ENCODE peak calls at places on chromosomes 11 and 22, in eight cellular contexts. One of them, this sample, is unnamed.

GRCh38 chr11:61294717-61295595 is at the start of gene VWCE:
- DNase-seq in mesendoderm: peak
- DNase-seq in fibroblast of the conjunctiva: no peak
- DNase-seq in stimulated activated naive B cell treated with anti-CD40 and anti-IgM and Interleukin-4, amounts not matched to agents 10 μg/mL and 1 μg/mL and 100 μg/mL, for 72 hours: peak
- DNase-seq in activated naive CD4-positive, alpha-beta T cell treated with Interleukin-2 at 50 U/mL for 16 hours: peak
- DNase-seq in nephron progenitor cell: peak
- DNase-seq in fibroblast of mammary gland: peak
- DNase-seq in left ventricle myocardium inferior: peak
- DNase-seq in this sample: peak

GRCh38 chr22:49433044-49433443 is 394.6 kb downstream of the BRD1 start:
- DNase-seq in mesendoderm: no peak
- DNase-seq in fibroblast of the conjunctiva: no peak
- DNase-seq in stimulated activated naive B cell treated with anti-CD40 and anti-IgM and Interleukin-4, amounts not matched to agents 10 μg/mL and 1 μg/mL and 100 μg/mL, for 72 hours: no peak
- DNase-seq in activated naive CD4-positive, alpha-beta T cell treated with Interleukin-2 at 50 U/mL for 16 hours: no peak
- DNase-seq in nephron progenitor cell: no peak
- DNase-seq in fibroblast of mammary gland: no peak
- DNase-seq in left ventricle myocardium inferior: no peak
- DNase-seq in this sample: no peak

GRCh38 chr22:49883294-49883640 is 29.6 kb downstream of the ZBED4 start:
- DNase-seq in mesendoderm: no peak
- DNase-seq in fibroblast of the conjunctiva: no peak
- DNase-seq in stimulated activated naive B cell treated with anti-CD40 and anti-IgM and Interleukin-4, amounts not matched to agents 10 μg/mL and 1 μg/mL and 100 μg/mL, for 72 hours: no peak
- DNase-seq in activated naive CD4-positive, alpha-beta T cell treated with Interleukin-2 at 50 U/mL for 16 hours: no peak
- DNase-seq in nephron progenitor cell: no peak
- DNase-seq in fibroblast of mammary gland: peak
- DNase-seq in left ventricle myocardium inferior: no peak
- DNase-seq in this sample: no peak

GRCh38 chr11:132238331-132238730 is 867.9 kb downstream of the NTM start:
- DNase-seq in mesendoderm: no peak
- DNase-seq in fibroblast of the conjunctiva: no peak
- DNase-seq in stimulated activated naive B cell treated with anti-CD40 and anti-IgM and Interleukin-4, amounts not matched to agents 10 μg/mL and 1 μg/mL and 100 μg/mL, for 72 hours: no peak
- DNase-seq in activated naive CD4-positive, alpha-beta T cell treated with Interleukin-2 at 50 U/mL for 16 hours: no peak
- DNase-seq in nephron progenitor cell: no peak
- DNase-seq in fibroblast of mammary gland: no peak
- DNase-seq in left ventricle myocardium inferior: no peak
- DNase-seq in this sample: no peak

GRCh38 chr11:30107899-30108298 is 91.1 kb upstream of the KCNA4 start:
- DNase-seq in mesendoderm: peak
- DNase-seq in fibroblast of the conjunctiva: peak
- DNase-seq in stimulated activated naive B cell treated with anti-CD40 and anti-IgM and Interleukin-4, amounts not matched to agents 10 μg/mL and 1 μg/mL and 100 μg/mL, for 72 hours: no peak
- DNase-seq in activated naive CD4-positive, alpha-beta T cell treated with Interleukin-2 at 50 U/mL for 16 hours: no peak
- DNase-seq in nephron progenitor cell: no peak
- DNase-seq in fibroblast of mammary gland: peak
- DNase-seq in left ventricle myocardium inferior: no peak
- DNase-seq in this sample: peak

GRCh38 chr11:71499125-71499524 is 27.9 kb upstream of the KRTAP5-7 start:
- DNase-seq in mesendoderm: no peak
- DNase-seq in fibroblast of the conjunctiva: no peak
- DNase-seq in stimulated activated naive B cell treated with anti-CD40 and anti-IgM and Interleukin-4, amounts not matched to agents 10 μg/mL and 1 μg/mL and 100 μg/mL, for 72 hours: no peak
- DNase-seq in activated naive CD4-positive, alpha-beta T cell treated with Interleukin-2 at 50 U/mL for 16 hours: no peak
- DNase-seq in nephron progenitor cell: no peak
- DNase-seq in fibroblast of mammary gland: no peak
- DNase-seq in left ventricle myocardium inferior: no peak
- DNase-seq in this sample: no peak

GRCh38 chr22:43168416-43169309 is 17.3 kb downstream of the TSPO start:
- DNase-seq in mesendoderm: peak
- DNase-seq in fibroblast of the conjunctiva: no peak
- DNase-seq in stimulated activated naive B cell treated with anti-CD40 and anti-IgM and Interleukin-4, amounts not matched to agents 10 μg/mL and 1 μg/mL and 100 μg/mL, for 72 hours: no peak
- DNase-seq in activated naive CD4-positive, alpha-beta T cell treated with Interleukin-2 at 50 U/mL for 16 hours: no peak
- DNase-seq in nephron progenitor cell: no peak
- DNase-seq in fibroblast of mammary gland: no peak
- DNase-seq in left ventricle myocardium inferior: peak
- DNase-seq in this sample: no peak

GRCh38 chr11:96215094-96215782 is 127.8 kb downstream of the MAML2 start:
- DNase-seq in mesendoderm: no peak
- DNase-seq in fibroblast of the conjunctiva: no peak
- DNase-seq in stimulated activated naive B cell treated with anti-CD40 and anti-IgM and Interleukin-4, amounts not matched to agents 10 μg/mL and 1 μg/mL and 100 μg/mL, for 72 hours: peak
- DNase-seq in activated naive CD4-positive, alpha-beta T cell treated with Interleukin-2 at 50 U/mL for 16 hours: peak
- DNase-seq in nephron progenitor cell: peak
- DNase-seq in fibroblast of mammary gland: peak
- DNase-seq in left ventricle myocardium inferior: no peak
- DNase-seq in this sample: no peak

GRCh38 chr22:25161017-25161915 is 38.4 kb upstream of the CRYBB3 start:
- DNase-seq in mesendoderm: no peak
- DNase-seq in fibroblast of the conjunctiva: no peak
- DNase-seq in stimulated activated naive B cell treated with anti-CD40 and anti-IgM and Interleukin-4, amounts not matched to agents 10 μg/mL and 1 μg/mL and 100 μg/mL, for 72 hours: no peak
- DNase-seq in activated naive CD4-positive, alpha-beta T cell treated with Interleukin-2 at 50 U/mL for 16 hours: no peak
- DNase-seq in nephron progenitor cell: no peak
- DNase-seq in fibroblast of mammary gland: no peak
- DNase-seq in left ventricle myocardium inferior: no peak
- DNase-seq in this sample: no peak

GRCh38 chr22:49011379-49011768 is 816.3 kb downstream of the BRD1 start:
- DNase-seq in mesendoderm: no peak
- DNase-seq in fibroblast of the conjunctiva: no peak
- DNase-seq in stimulated activated naive B cell treated with anti-CD40 and anti-IgM and Interleukin-4, amounts not matched to agents 10 μg/mL and 1 μg/mL and 100 μg/mL, for 72 hours: no peak
- DNase-seq in activated naive CD4-positive, alpha-beta T cell treated with Interleukin-2 at 50 U/mL for 16 hours: no peak
- DNase-seq in nephron progenitor cell: no peak
- DNase-seq in fibroblast of mammary gland: no peak
- DNase-seq in left ventricle myocardium inferior: no peak
- DNase-seq in this sample: no peak

GRCh38 chr11:94068764-94069163 is 47.6 kb downstream of the HEPHL1 start:
- DNase-seq in mesendoderm: no peak
- DNase-seq in fibroblast of the conjunctiva: no peak
- DNase-seq in stimulated activated naive B cell treated with anti-CD40 and anti-IgM and Interleukin-4, amounts not matched to agents 10 μg/mL and 1 μg/mL and 100 μg/mL, for 72 hours: no peak
- DNase-seq in activated naive CD4-positive, alpha-beta T cell treated with Interleukin-2 at 50 U/mL for 16 hours: no peak
- DNase-seq in nephron progenitor cell: no peak
- DNase-seq in fibroblast of mammary gland: peak
- DNase-seq in left ventricle myocardium inferior: no peak
- DNase-seq in this sample: no peak

GRCh38 chr22:40449676-40450035 is 79.3 kb downstream of the SGSM3 start:
- DNase-seq in mesendoderm: no peak
- DNase-seq in fibroblast of the conjunctiva: peak
- DNase-seq in stimulated activated naive B cell treated with anti-CD40 and anti-IgM and Interleukin-4, amounts not matched to agents 10 μg/mL and 1 μg/mL and 100 μg/mL, for 72 hours: no peak
- DNase-seq in activated naive CD4-positive, alpha-beta T cell treated with Interleukin-2 at 50 U/mL for 16 hours: no peak
- DNase-seq in nephron progenitor cell: no peak
- DNase-seq in fibroblast of mammary gland: peak
- DNase-seq in left ventricle myocardium inferior: no peak
- DNase-seq in this sample: no peak

GRCh38 chr11:17822021-17822781 is 87.6 kb downstream of the KCNC1 start:
- DNase-seq in mesendoderm: no peak
- DNase-seq in fibroblast of the conjunctiva: no peak
- DNase-seq in stimulated activated naive B cell treated with anti-CD40 and anti-IgM and Interleukin-4, amounts not matched to agents 10 μg/mL and 1 μg/mL and 100 μg/mL, for 72 hours: no peak
- DNase-seq in activated naive CD4-positive, alpha-beta T cell treated with Interleukin-2 at 50 U/mL for 16 hours: no peak
- DNase-seq in nephron progenitor cell: no peak
- DNase-seq in fibroblast of mammary gland: peak
- DNase-seq in left ventricle myocardium inferior: peak
- DNase-seq in this sample: no peak

GRCh38 chr11:5691963-5692358 is 2.4 kb downstream of the TRIM22 start:
- DNase-seq in mesendoderm: no peak
- DNase-seq in fibroblast of the conjunctiva: no peak
- DNase-seq in stimulated activated naive B cell treated with anti-CD40 and anti-IgM and Interleukin-4, amounts not matched to agents 10 μg/mL and 1 μg/mL and 100 μg/mL, for 72 hours: no peak
- DNase-seq in activated naive CD4-positive, alpha-beta T cell treated with Interleukin-2 at 50 U/mL for 16 hours: no peak
- DNase-seq in nephron progenitor cell: no peak
- DNase-seq in fibroblast of mammary gland: no peak
- DNase-seq in left ventricle myocardium inferior: no peak
- DNase-seq in this sample: no peak

GRCh38 chr11:55811067-55811466 is at the start of gene OR5L1:
- DNase-seq in mesendoderm: no peak
- DNase-seq in fibroblast of the conjunctiva: no peak
- DNase-seq in stimulated activated naive B cell treated with anti-CD40 and anti-IgM and Interleukin-4, amounts not matched to agents 10 μg/mL and 1 μg/mL and 100 μg/mL, for 72 hours: no peak
- DNase-seq in activated naive CD4-positive, alpha-beta T cell treated with Interleukin-2 at 50 U/mL for 16 hours: no peak
- DNase-seq in nephron progenitor cell: no peak
- DNase-seq in fibroblast of mammary gland: no peak
- DNase-seq in left ventricle myocardium inferior: no peak
- DNase-seq in this sample: no peak

GRCh38 chr11:124746621-124747243 is 5.3 kb downstream of the VSIG2 start:
- DNase-seq in mesendoderm: peak
- DNase-seq in fibroblast of the conjunctiva: peak
- DNase-seq in stimulated activated naive B cell treated with anti-CD40 and anti-IgM and Interleukin-4, amounts not matched to agents 10 μg/mL and 1 μg/mL and 100 μg/mL, for 72 hours: peak
- DNase-seq in activated naive CD4-positive, alpha-beta T cell treated with Interleukin-2 at 50 U/mL for 16 hours: peak
- DNase-seq in nephron progenitor cell: peak
- DNase-seq in fibroblast of mammary gland: peak
- DNase-seq in left ventricle myocardium inferior: peak
- DNase-seq in this sample: peak

GRCh38 chr11:78832226-78832947 is 257.7 kb upstream of the NARS2 start:
- DNase-seq in mesendoderm: no peak
- DNase-seq in fibroblast of the conjunctiva: no peak
- DNase-seq in stimulated activated naive B cell treated with anti-CD40 and anti-IgM and Interleukin-4, amounts not matched to agents 10 μg/mL and 1 μg/mL and 100 μg/mL, for 72 hours: no peak
- DNase-seq in activated naive CD4-positive, alpha-beta T cell treated with Interleukin-2 at 50 U/mL for 16 hours: no peak
- DNase-seq in nephron progenitor cell: no peak
- DNase-seq in fibroblast of mammary gland: no peak
- DNase-seq in left ventricle myocardium inferior: no peak
- DNase-seq in this sample: no peak

GRCh38 chr11:8168485-8169257 is at the start of gene RIC3:
- DNase-seq in mesendoderm: peak
- DNase-seq in fibroblast of the conjunctiva: no peak
- DNase-seq in stimulated activated naive B cell treated with anti-CD40 and anti-IgM and Interleukin-4, amounts not matched to agents 10 μg/mL and 1 μg/mL and 100 μg/mL, for 72 hours: peak
- DNase-seq in activated naive CD4-positive, alpha-beta T cell treated with Interleukin-2 at 50 U/mL for 16 hours: peak
- DNase-seq in nephron progenitor cell: peak
- DNase-seq in fibroblast of mammary gland: no peak
- DNase-seq in left ventricle myocardium inferior: peak
- DNase-seq in this sample: no peak

GRCh38 chr11:93727985-93728791 is 13.1 kb downstream of the TAF1D start:
- DNase-seq in mesendoderm: no peak
- DNase-seq in fibroblast of the conjunctiva: peak
- DNase-seq in stimulated activated naive B cell treated with anti-CD40 and anti-IgM and Interleukin-4, amounts not matched to agents 10 μg/mL and 1 μg/mL and 100 μg/mL, for 72 hours: no peak
- DNase-seq in activated naive CD4-positive, alpha-beta T cell treated with Interleukin-2 at 50 U/mL for 16 hours: no peak
- DNase-seq in nephron progenitor cell: no peak
- DNase-seq in fibroblast of mammary gland: peak
- DNase-seq in left ventricle myocardium inferior: no peak
- DNase-seq in this sample: no peak

GRCh38 chr11:64357904-64358535 is 942 bp upstream of the RPS6KA4 start:
- DNase-seq in mesendoderm: no peak
- DNase-seq in fibroblast of the conjunctiva: no peak
- DNase-seq in stimulated activated naive B cell treated with anti-CD40 and anti-IgM and Interleukin-4, amounts not matched to agents 10 μg/mL and 1 μg/mL and 100 μg/mL, for 72 hours: no peak
- DNase-seq in activated naive CD4-positive, alpha-beta T cell treated with Interleukin-2 at 50 U/mL for 16 hours: peak
- DNase-seq in nephron progenitor cell: no peak
- DNase-seq in fibroblast of mammary gland: no peak
- DNase-seq in left ventricle myocardium inferior: no peak
- DNase-seq in this sample: no peak

GRCh38 chr11:5151713-5152153 is 2.8 kb downstream of the OR52A1 start:
- DNase-seq in mesendoderm: peak
- DNase-seq in fibroblast of the conjunctiva: no peak
- DNase-seq in stimulated activated naive B cell treated with anti-CD40 and anti-IgM and Interleukin-4, amounts not matched to agents 10 μg/mL and 1 μg/mL and 100 μg/mL, for 72 hours: no peak
- DNase-seq in activated naive CD4-positive, alpha-beta T cell treated with Interleukin-2 at 50 U/mL for 16 hours: no peak
- DNase-seq in nephron progenitor cell: no peak
- DNase-seq in fibroblast of mammary gland: no peak
- DNase-seq in left ventricle myocardium inferior: no peak
- DNase-seq in this sample: no peak

GRCh38 chr22:19805821-19806212 is 45.2 kb downstream of the TBX1 start:
- DNase-seq in mesendoderm: no peak
- DNase-seq in fibroblast of the conjunctiva: no peak
- DNase-seq in stimulated activated naive B cell treated with anti-CD40 and anti-IgM and Interleukin-4, amounts not matched to agents 10 μg/mL and 1 μg/mL and 100 μg/mL, for 72 hours: no peak
- DNase-seq in activated naive CD4-positive, alpha-beta T cell treated with Interleukin-2 at 50 U/mL for 16 hours: no peak
- DNase-seq in nephron progenitor cell: no peak
- DNase-seq in fibroblast of mammary gland: no peak
- DNase-seq in left ventricle myocardium inferior: peak
- DNase-seq in this sample: no peak

GRCh38 chr22:49080631-49081030 is 747.0 kb downstream of the BRD1 start:
- DNase-seq in mesendoderm: no peak
- DNase-seq in fibroblast of the conjunctiva: no peak
- DNase-seq in stimulated activated naive B cell treated with anti-CD40 and anti-IgM and Interleukin-4, amounts not matched to agents 10 μg/mL and 1 μg/mL and 100 μg/mL, for 72 hours: no peak
- DNase-seq in activated naive CD4-positive, alpha-beta T cell treated with Interleukin-2 at 50 U/mL for 16 hours: no peak
- DNase-seq in nephron progenitor cell: no peak
- DNase-seq in fibroblast of mammary gland: no peak
- DNase-seq in left ventricle myocardium inferior: no peak
- DNase-seq in this sample: no peak

GRCh38 chr11:134879341-134879740 is 467.3 kb upstream of the B3GAT1 start:
- DNase-seq in mesendoderm: no peak
- DNase-seq in fibroblast of the conjunctiva: no peak
- DNase-seq in stimulated activated naive B cell treated with anti-CD40 and anti-IgM and Interleukin-4, amounts not matched to agents 10 μg/mL and 1 μg/mL and 100 μg/mL, for 72 hours: no peak
- DNase-seq in activated naive CD4-positive, alpha-beta T cell treated with Interleukin-2 at 50 U/mL for 16 hours: no peak
- DNase-seq in nephron progenitor cell: no peak
- DNase-seq in fibroblast of mammary gland: no peak
- DNase-seq in left ventricle myocardium inferior: no peak
- DNase-seq in this sample: no peak

This sample was measured in NCI-H460.